ENCODE peak calls at places on chromosomes 12 and 14, in nine cellular contexts. J is GM12865; O is fibroblast of the aortic adventitia; L is CD8-positive, alpha-beta T cell; R is IMR-90; D is foreskin fibroblast; U is BE2C; X is astrocyte of the cerebellum; S is tibial artery. Z is an unnamed sample.

GRCh38 chr14:100708349-100709217 is 18.1 kb upstream of the DLK1 start:
- DNase-seq in X (no peak), S (no peak), D (no peak), R (peak), U (peak), O (peak), L (no peak), J (no peak), Z (no peak)

GRCh38 chr12:93573552-93574223 is 1.2 kb downstream of the SOCS2 start:
- DNase-seq in J (peak), R (peak), S (no peak), D (no peak), X (no peak), L (no peak), O (peak), U (no peak), Z (no peak)

GRCh38 chr14:20830831-20831230 is 28.2 kb upstream of the RNASE1 start:
- DNase-seq in X (no peak), D (no peak), J (no peak), L (no peak), R (no peak), U (no peak), O (no peak), S (no peak), Z (no peak)

GRCh38 chr14:34205799-34206198 is 254.9 kb upstream of the EGLN3 start:
- DNase-seq in D (no peak), L (no peak), R (no peak), O (no peak), J (no peak), S (no peak), U (no peak), X (no peak), Z (no peak)

GRCh38 chr12:109734219-109735000 is 20.8 kb downstream of the FAM222A start:
- DNase-seq in R (peak), L (no peak), J (no peak), U (peak), O (no peak), D (no peak), S (peak), X (no peak), Z (no peak)

GRCh38 chr12:19181666-19182426 is 52.3 kb downstream of the PLEKHA5 start:
- DNase-seq in U (no peak), L (no peak), O (peak), R (no peak), X (no peak), D (no peak), J (no peak), S (no peak), Z (peak)

GRCh38 chr12:57809425-57809824 is 9.1 kb downstream of the AVIL start:
- DNase-seq in J (no peak), R (no peak), S (no peak), L (no peak), U (no peak), O (no peak), D (no peak), X (no peak), Z (no peak)

GRCh38 chr12:48013287-48013686 is 9.0 kb upstream of the COL2A1 start:
- DNase-seq in D (no peak), J (no peak), O (no peak), U (no peak), X (no peak), L (no peak), S (no peak), R (no peak), Z (no peak)

GRCh38 chr12:103571286-103571685 is 15.8 kb upstream of the STAB2 start:
- DNase-seq in O (no peak), D (no peak), J (no peak), R (no peak), L (no peak), U (peak), X (no peak), S (no peak), Z (no peak)

GRCh38 chr14:93185333-93185688 is 194 bp downstream of the LYSET start:
- DNase-seq in J (peak), L (no peak), R (no peak), O (peak), U (no peak), D (no peak), S (no peak), X (no peak), Z (no peak)

GRCh38 chr14:63039800-63040380 is 5.4 kb downstream of the KCNH5 start:
- DNase-seq in L (no peak), D (peak), J (peak), X (peak), O (peak), R (peak), U (peak), S (no peak), Z (peak)

GRCh38 chr12:130966443-130967030 is 12.8 kb downstream of the ADGRD1 start:
- DNase-seq in D (no peak), U (no peak), R (no peak), O (no peak), L (no peak), X (no peak), S (no peak), J (no peak), Z (no peak)
- TF ChIP-seq CTCF in D (no peak), U (no peak), R (no peak), O (no peak), L (no peak), X (no peak), S (no peak), J (no peak), Z (no peak)

GRCh38 chr14:102785598-102785963 is 8.3 kb downstream of the TRAF3 start:
- DNase-seq in R (no peak), L (no peak), O (no peak), D (no peak), X (no peak), S (no peak), J (no peak), U (no peak), Z (no peak)

GRCh38 chr14:102782974-102783373 is 5.7 kb downstream of the TRAF3 start:
- DNase-seq in X (no peak), S (no peak), D (no peak), O (no peak), J (no peak), R (no peak), L (no peak), U (no peak), Z (no peak)

GRCh38 chr14:102789349-102789748 is 12.1 kb downstream of the TRAF3 start:
- DNase-seq in R (no peak), S (no peak), J (peak), L (no peak), D (no peak), O (no peak), U (no peak), X (no peak), Z (no peak)

GRCh38 chr14:102784892-102785597 is 7.8 kb downstream of the TRAF3 start:
- DNase-seq in L (no peak), J (peak), U (no peak), X (no peak), R (no peak), S (no peak), O (no peak), D (no peak), Z (no peak)

DNA sequence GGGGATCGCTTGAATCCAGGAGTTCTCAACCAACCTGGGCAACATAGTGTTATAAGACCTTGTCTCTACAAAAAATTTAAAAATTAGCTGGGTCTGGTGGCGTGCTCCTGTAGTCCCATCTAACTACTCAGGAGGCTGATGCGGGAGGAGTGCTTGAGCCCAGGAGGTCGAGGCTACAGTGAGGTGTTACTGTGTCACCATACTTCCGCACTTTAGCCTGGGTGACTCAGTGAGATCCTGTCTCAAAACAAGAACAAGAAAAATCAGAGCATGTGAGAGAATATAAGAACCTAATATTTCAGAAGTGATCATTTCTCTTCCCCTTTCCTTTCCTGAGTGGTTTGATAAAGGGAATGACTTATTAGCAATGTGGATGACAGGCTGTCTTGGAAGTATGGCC is 9.5 kb downstream of the TRAF3 start:
- DNase-seq in D (peak), L (no peak), S (no peak), J (peak), O (peak), R (peak), U (no peak), X (no peak), Z (no peak)
- H3K4me3 ChIP-seq in D (no peak), L (no peak), S (no peak), J (peak), O (no peak), R (no peak), U (no peak), X (no peak), Z (no peak)

GRCh38 chr14:80350707-80351106 is 139.4 kb upstream of the DIO2 start:
- DNase-seq in D (no peak), U (no peak), R (peak), S (no peak), L (no peak), X (no peak), J (no peak), O (peak), Z (no peak)

GRCh38 chr14:80358112-80358511 is 146.8 kb upstream of the DIO2 start:
- DNase-seq in J (no peak), X (no peak), L (no peak), D (no peak), R (no peak), S (no peak), U (no peak), O (no peak), Z (no peak)

GRCh38 chr14:80356413-80356812 is 145.1 kb upstream of the DIO2 start:
- DNase-seq in J (no peak), D (peak), U (no peak), S (no peak), R (peak), X (no peak), O (peak), L (no peak), Z (peak)
- TF ChIP-seq CTCF in J (peak), D (peak), U (peak), S (no peak), R (peak), X (peak), O (peak), L (no peak), Z (peak)

DNA sequence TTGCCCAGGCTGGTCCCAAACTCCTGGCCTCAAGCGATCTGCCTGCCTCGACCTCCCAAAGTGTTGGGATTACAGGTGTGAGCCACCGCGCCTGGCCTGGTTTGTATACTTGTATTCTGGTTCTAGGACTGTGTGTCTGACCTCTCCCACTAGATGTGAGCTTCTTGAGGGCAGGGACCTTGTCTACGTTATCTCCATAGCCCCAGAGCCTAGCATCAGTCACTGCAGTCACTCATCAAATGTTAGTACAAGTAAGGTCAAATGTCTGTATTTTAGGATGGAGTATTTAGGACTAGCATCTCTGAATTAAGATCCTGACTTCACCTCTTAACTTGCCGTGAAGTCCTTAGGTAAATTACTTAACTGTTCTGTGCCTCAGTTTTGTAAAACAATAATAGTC is 2.9 kb downstream of the RILPL2 start:
- DNase-seq in L (no peak), D (no peak), S (no peak), X (no peak), U (no peak), O (no peak), R (no peak), J (no peak), Z (peak)
- H3K4me3 ChIP-seq in L (no peak), D (no peak), S (peak), X (no peak), U (no peak), O (no peak), R (no peak), J (peak), Z (peak)

GRCh38 chr14:31930070-31930469 is 147.0 kb upstream of the ARHGAP5 start:
- DNase-seq in S (no peak), O (no peak), L (no peak), J (no peak), U (no peak), X (no peak), D (no peak), R (no peak), Z (no peak)

GRCh38 chr14:31921741-31922140 is 155.4 kb upstream of the ARHGAP5 start:
- DNase-seq in D (no peak), J (no peak), L (no peak), R (no peak), U (no peak), X (no peak), S (no peak), O (no peak), Z (no peak)

GRCh38 chr14:31926652-31927347 is 150.3 kb upstream of the ARHGAP5 start:
- DNase-seq in D (no peak), R (peak), X (no peak), J (no peak), S (no peak), U (no peak), O (no peak), L (no peak), Z (no peak)

GRCh38 chr14:31927348-31927826 is 149.7 kb upstream of the ARHGAP5 start:
- DNase-seq in J (no peak), R (peak), U (no peak), D (peak), L (no peak), X (peak), O (peak), S (no peak), Z (no peak)

DNA sequence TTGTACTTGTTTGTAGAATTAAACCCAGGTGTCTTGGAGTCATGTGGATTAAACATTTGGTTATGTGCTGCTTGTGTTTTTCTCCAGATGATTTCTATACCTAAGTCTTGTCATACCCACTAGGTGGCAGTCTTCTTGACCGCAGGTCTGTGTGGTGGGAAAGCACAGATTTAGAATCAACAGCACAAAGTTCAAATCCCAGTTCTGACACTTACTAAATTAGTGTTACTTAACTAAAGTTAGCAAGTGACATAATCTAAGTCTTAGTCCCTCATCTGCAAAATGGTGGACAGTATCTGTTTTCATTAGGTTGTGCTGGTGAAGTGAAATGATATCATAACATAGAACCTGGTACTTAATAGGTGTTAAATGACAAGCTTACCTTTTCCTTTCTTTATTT is 151.0 kb upstream of the ARHGAP5 start:
- DNase-seq in D (no peak), L (no peak), R (peak), J (peak), U (no peak), S (no peak), O (peak), X (no peak), Z (peak)
- TF ChIP-seq CTCF in D (peak), L (peak), R (peak), J (peak), U (peak), S (peak), O (peak), X (peak), Z (peak)

GRCh38 chr12:4809013-4809448 is 88.8 kb downstream of the GALNT8 start:
- DNase-seq in U (no peak), S (no peak), L (no peak), R (no peak), O (no peak), X (peak), D (no peak), J (no peak), Z (no peak)
- H3K4me3 ChIP-seq in U (no peak), S (peak), L (no peak), R (no peak), O (no peak), X (peak), D (no peak), J (no peak), Z (no peak)

GRCh38 chr14:45491914-45492313 is 238.9 kb upstream of the MIS18BP1 start:
- DNase-seq in R (no peak), U (no peak), S (no peak), J (no peak), D (no peak), L (no peak), X (no peak), O (no peak), Z (no peak)

DNA sequence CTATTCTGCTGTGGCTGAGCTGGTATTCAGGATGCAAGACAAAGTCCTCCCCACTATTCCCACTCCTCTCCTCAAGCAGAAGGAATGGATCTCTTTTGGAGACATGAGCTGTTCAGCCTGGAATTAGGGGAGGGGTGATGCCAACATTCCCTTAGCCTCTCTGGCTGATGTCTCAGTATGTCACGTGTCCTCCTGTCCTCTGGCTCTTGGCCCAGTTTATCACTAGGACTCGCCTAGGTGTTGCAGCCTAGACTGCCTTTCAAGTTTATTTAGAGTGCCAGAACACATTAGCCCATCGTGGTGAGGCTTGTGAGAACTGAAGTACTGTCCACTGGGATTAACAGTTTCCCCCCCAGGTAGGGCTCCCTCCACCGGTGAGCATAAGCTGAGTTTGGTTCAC is 239.9 kb upstream of the MIS18BP1 start:
- DNase-seq in U (no peak), S (no peak), D (no peak), L (no peak), J (no peak), O (no peak), R (no peak), X (no peak), Z (no peak)
- TF ChIP-seq CTCF in U (no peak), S (no peak), D (no peak), L (no peak), J (no peak), O (no peak), R (no peak), X (no peak), Z (no peak)

GRCh38 chr12:51321882-51322281 is 2.1 kb downstream of the BIN2 start:
- DNase-seq in D (no peak), X (no peak), J (no peak), U (no peak), L (no peak), S (no peak), R (no peak), O (no peak), Z (no peak)
- H3K4me3 ChIP-seq in D (no peak), X (no peak), J (peak), U (no peak), L (peak), S (no peak), R (no peak), O (no peak), Z (peak)

Z was measured in NB4.